ENCODE peak calls at places on chromosomes 4 and X, in six cellular contexts. I, Q, B, Z, Y and E are unnamed samples.
A peak's percentile ranks its signal among the peaks of the same experiment; 100 is the strongest.

GRCh38 chr4:152100378-152101201 is 339.8 kb upstream of the GATB start:
- DNase-seq in Z (peak; percentile 44), I (peak; percentile 37), Q (no peak), B (no peak), Y (peak; percentile 73), E (peak; percentile 32)

GRCh38 chr4:185587444-185588161 is 52.3 kb upstream of the PDLIM3 start:
- DNase-seq in Z (peak; percentile 90), B (no peak), I (peak; percentile 50), Q (no peak), Y (peak; percentile 70), E (no peak)

GRCh38 chr4:108433832-108434231 is 186.5 kb upstream of the RPL34 start:
- DNase-seq in Q (peak; percentile 57), I (no peak), B (no peak), Z (no peak), Y (peak; percentile 3), E (no peak)

GRCh38 chr4:176435891-176436499 is 116.2 kb downstream of the SPCS3 start:
- DNase-seq in Z (no peak), Y (no peak), B (peak; percentile 43), Q (no peak), I (no peak), E (no peak)

GRCh38 chrX:113741744-113742143 is 842.1 kb upstream of the HTR2C start:
- DNase-seq in I (no peak), Q (peak; percentile 18), Z (peak; percentile 25), Y (no peak), B (no peak), E (peak; percentile 61)

GRCh38 chr4:13928214-13928613 is 300.7 kb upstream of the BOD1L1 start:
- DNase-seq in Q (no peak), Z (no peak), B (no peak), I (no peak), Y (no peak), E (no peak)

GRCh38 chrX:120350458-120351138 is 11.3 kb upstream of the ATP1B4 start:
- DNase-seq in Q (no peak), I (no peak), Z (no peak), B (no peak), Y (no peak), E (no peak)

GRCh38 chrX:45358417-45358816 is 157.7 kb upstream of the DIPK2B start:
- DNase-seq in B (no peak), I (no peak), Y (no peak), Q (no peak), Z (no peak), E (no peak)

GRCh38 chrX:9885150-9885549 is 82.0 kb upstream of the CLDN34 start:
- DNase-seq in B (no peak), I (peak; percentile 70), Y (no peak), Q (peak; percentile 31), Z (peak; percentile 44), E (peak; percentile 58)

GRCh38 chr4:6119507-6120020 is 80.8 kb downstream of the JAKMIP1 start:
- DNase-seq in Y (no peak), Q (no peak), I (no peak), B (no peak), Z (no peak), E (no peak)

GRCh38 chr4:158968961-158969360 is 133.9 kb upstream of the RAPGEF2 start:
- DNase-seq in Q (no peak), B (no peak), Y (no peak), I (no peak), Z (no peak), E (no peak)

GRCh38 chr4:17817027-17817426 is 6.2 kb downstream of the NCAPG start:
- DNase-seq in Q (no peak), B (peak; percentile 51), Z (peak; percentile 46), Y (no peak), I (no peak), E (peak; percentile 75)

GRCh38 chrX:2484721-2485459 is 15.9 kb downstream of the DHRSX start:
- DNase-seq in B (peak; percentile 39), Y (no peak), I (no peak), Q (no peak), Z (no peak), E (no peak)

GRCh38 chr4:184684491-184685189 is 35.1 kb downstream of the PRIMPOL start:
- DNase-seq in B (no peak), I (peak; percentile 52), Z (no peak), Y (no peak), Q (no peak), E (peak; percentile 95)

GRCh38 chr4:112329672-112330372 is 32.7 kb downstream of the ALPK1 start:
- DNase-seq in Z (no peak), Q (no peak), I (no peak), Y (no peak), B (no peak), E (peak; percentile 74)

GRCh38 chr4:148776944-148777343 is 334.7 kb upstream of the NR3C2 start:
- DNase-seq in Z (no peak), Q (no peak), I (no peak), Y (no peak), B (no peak), E (no peak)

GRCh38 chrX:17464196-17464595 is 89.2 kb downstream of the NHS start:
- DNase-seq in I (no peak), B (no peak), Q (no peak), Z (no peak), Y (no peak), E (peak; percentile 49)

GRCh38 chrX:6151971-6152370 is 76.7 kb downstream of the NLGN4X start:
- DNase-seq in I (no peak), Z (no peak), Y (no peak), B (no peak), Q (no peak), E (no peak)

GRCh38 chr4:141636077-141636770 is at the start of gene IL15:
- DNase-seq in I (peak; percentile 79), Y (peak; percentile 36), Q (peak; percentile 35), Z (no peak), B (no peak), E (no peak)

GRCh38 chr4:20723019-20723418 is 22.8 kb downstream of the PACRGL start:
- DNase-seq in Z (no peak), I (no peak), B (no peak), Q (no peak), Y (no peak), E (no peak)

GRCh38 chrX:2828404-2829065 is at the start of gene GYG2:
- DNase-seq in Q (no peak), B (no peak), Y (no peak), Z (no peak), I (peak; percentile 57), E (no peak)

GRCh38 chr4:178275671-178276360 is 833.6 kb upstream of the AGA start:
- DNase-seq in Q (no peak), Z (no peak), B (no peak), Y (no peak), I (no peak), E (no peak)

GRCh38 chr4:180953572-180953971 is 1289.6 kb upstream of the TENM3 start:
- DNase-seq in Y (no peak), Q (peak; percentile 6), Z (peak; percentile 25), I (no peak), B (no peak), E (no peak)

GRCh38 chr4:153075836-153076235 is 128.4 kb upstream of the TRIM2 start:
- DNase-seq in Y (no peak), B (no peak), Q (no peak), Z (no peak), I (no peak), E (no peak)

GRCh38 chr4:120869511-120870278 is 52.8 kb downstream of the PRDM5 start:
- DNase-seq in Q (no peak), Z (no peak), I (no peak), B (no peak), Y (no peak), E (no peak)

GRCh38 chr4:184402239-184402638 is 72.1 kb downstream of the IRF2 start:
- DNase-seq in Z (no peak), I (no peak), Y (no peak), B (no peak), Q (no peak), E (no peak)

GRCh38 chr4:6619116-6619465 is 21.4 kb upstream of the MRFAP1 start:
- DNase-seq in Y (no peak), Z (no peak), B (no peak), I (no peak), Q (no peak), E (no peak)

GRCh38 chr4:38601244-38601915 is 62.6 kb upstream of the KLF3 start:
- DNase-seq in B (no peak), Z (no peak), Q (no peak), Y (no peak), I (peak; percentile 49), E (peak; percentile 64)

GRCh38 chr4:183029365-183029764 is 69.7 kb upstream of the WWC2 start:
- DNase-seq in Y (no peak), I (no peak), B (no peak), Q (no peak), Z (no peak), E (no peak)

GRCh38 chrX:17187301-17187836 is 187.6 kb upstream of the NHS start:
- DNase-seq in I (no peak), Z (no peak), Y (no peak), Q (no peak), B (no peak), E (no peak)

GRCh38 chrX:63809158-63809557 is 24.1 kb upstream of the ARHGEF9 start:
- DNase-seq in Z (no peak), I (no peak), Q (no peak), Y (no peak), B (no peak), E (no peak)

GRCh38 chrX:140050906-140051305 is 85.6 kb upstream of the CXorf66 start:
- DNase-seq in I (no peak), Y (no peak), Q (peak; percentile 1), B (no peak), Z (no peak), E (no peak)

GRCh38 chr4:140626982-140627381 is 58.2 kb upstream of the UCP1 start:
- DNase-seq in B (no peak), I (no peak), Z (no peak), Y (no peak), Q (no peak), E (no peak)

GRCh38 chr4:8644966-8645752 is 52.6 kb downstream of the CPZ start:
- DNase-seq in Q (no peak), B (no peak), I (peak; percentile 20), Z (no peak), Y (no peak), E (no peak)

GRCh38 chr4:128812360-128812958 is 3.0 kb downstream of the JADE1 start:
- DNase-seq in I (peak; percentile 35), Q (peak; percentile 47), Z (peak; percentile 75), Y (no peak), B (peak; percentile 40), E (peak; percentile 43)

GRCh38 chr4:16516796-16517413 is 290.6 kb upstream of the TAPT1 start:
- DNase-seq in Y (no peak), B (peak; percentile 63), I (peak; percentile 36), Z (no peak), Q (no peak), E (peak; percentile 47)

GRCh38 chrX:21438792-21439191 is 64.6 kb downstream of the CNKSR2 start:
- DNase-seq in Z (peak; percentile 42), I (no peak), Q (no peak), B (no peak), Y (no peak), E (peak; percentile 82)

GRCh38 chr4:4256799-4257198 is 8.8 kb upstream of the TMEM128 start:
- DNase-seq in Q (no peak), I (no peak), Y (no peak), Z (peak; percentile 24), B (no peak), E (no peak)

GRCh38 chr4:8082517-8083055 is 76.0 kb downstream of the ABLIM2 start:
- DNase-seq in I (no peak), B (no peak), Q (no peak), Z (no peak), Y (no peak), E (peak; percentile 53)